ENCODE peak calls at places on chromosomes 5 and 9, in nine cellular contexts. Z, V, G, T, B, Y, M, Q and U are unnamed samples.
A peak's percentile ranks its signal among the peaks of the same experiment; 100 is the strongest.

GRCh38 chr5:14706615-14707021 is 42.1 kb downstream of the OTULIN start:
- DNase-seq in Y (peak; percentile 44), V (no peak), Q (peak; percentile 66), B (peak; percentile 62), T (no peak), Z (no peak), G (no peak), M (peak; percentile 77), U (no peak)

GRCh38 chr5:78566747-78567449 is 81.7 kb downstream of the LHFPL2 start:
- DNase-seq in Q (peak; percentile 74), B (peak; percentile 28), V (no peak), Y (peak; percentile 27), M (peak; percentile 68), Z (no peak), G (peak; percentile 23), T (no peak), U (no peak)

GRCh38 chr5:76165961-76166360 is 82.8 kb downstream of the SV2C start:
- DNase-seq in Y (no peak), M (no peak), G (no peak), B (no peak), Z (no peak), Q (no peak), T (no peak), V (no peak), U (no peak)

GRCh38 chr9:95107001-95107749 is 210.3 kb downstream of the FANCC start:
- DNase-seq in Y (no peak), M (no peak), G (no peak), V (no peak), Q (peak; percentile 83), T (no peak), Z (no peak), B (peak; percentile 68), U (no peak)

GRCh38 chr5:150114773-150115408 is 28.5 kb upstream of the CSF1R start:
- DNase-seq in B (no peak), M (no peak), G (no peak), Z (no peak), Q (no peak), T (peak; percentile 10), V (no peak), Y (no peak), U (no peak)

GRCh38 chr5:35857004-35857345 is 284 bp downstream of the IL7R start:
- DNase-seq in M (peak; percentile 46), G (peak; percentile 49), V (peak; percentile 31), B (no peak), Y (no peak), T (no peak), Z (no peak), Q (no peak), U (no peak)

GRCh38 chr9:96651626-96652025 is 3.5 kb downstream of the PRXL2C start:
- DNase-seq in Z (no peak), T (no peak), Q (peak; percentile 31), G (peak; percentile 61), Y (no peak), V (no peak), B (peak; percentile 69), M (peak; percentile 63), U (peak; percentile 36)

GRCh38 chr5:19923742-19924141 is 64.3 kb downstream of the CDH18 start:
- DNase-seq in G (no peak), Y (no peak), V (no peak), M (no peak), Z (no peak), B (no peak), T (no peak), Q (no peak), U (no peak)

GRCh38 chr5:55701462-55702103 is 10.5 kb downstream of the SLC38A9 start:
- DNase-seq in G (no peak), Q (no peak), B (no peak), M (no peak), Y (no peak), T (no peak), V (no peak), Z (no peak), U (no peak)

GRCh38 chr9:20395671-20396070 is 226.6 kb downstream of the MLLT3 start:
- DNase-seq in Z (no peak), Q (peak; percentile 21), Y (no peak), V (no peak), B (no peak), T (no peak), G (no peak), M (no peak), U (no peak)

GRCh38 chr9:121305269-121305994 is 37.5 kb downstream of the GSN start:
- DNase-seq in M (peak; percentile 56), V (no peak), B (no peak), Q (no peak), Y (no peak), G (no peak), Z (no peak), T (no peak), U (no peak)

GRCh38 chr5:149500922-149501582 is 50.2 kb downstream of the CSNK1A1 start:
- DNase-seq in B (peak; percentile 28), T (no peak), G (no peak), Q (no peak), M (peak; percentile 90), V (no peak), Z (no peak), Y (no peak), U (no peak)

GRCh38 chr5:53023969-53024368 is 34.8 kb downstream of the ITGA2 start:
- DNase-seq in B (peak; percentile 94), V (no peak), T (no peak), G (peak; percentile 70), Z (no peak), Q (peak; percentile 52), Y (peak; percentile 87), M (peak; percentile 95), U (no peak)

GRCh38 chr9:108478431-108478837 is 377.4 kb downstream of the ACTL7B start:
- DNase-seq in M (peak; percentile 89), Z (no peak), T (no peak), G (peak; percentile 85), B (peak; percentile 98), Q (peak; percentile 77), Y (peak; percentile 94), V (no peak), U (no peak)

GRCh38 chr5:5344051-5344571 is 78.4 kb upstream of the ICE1 start:
- DNase-seq in M (no peak), G (no peak), Z (no peak), T (no peak), Q (peak; percentile 30), Y (no peak), V (no peak), B (no peak), U (no peak)

GRCh38 chr9:136944094-136944518 is 432 bp downstream of the FBXW5 start:
- DNase-seq in B (peak; percentile 61), Q (peak; percentile 59), V (no peak), T (no peak), M (peak; percentile 86), Z (no peak), G (peak; percentile 31), Y (peak; percentile 43), U (no peak)

GRCh38 chr9:136942112-136942880 is 2.2 kb downstream of the FBXW5 start:
- DNase-seq in B (no peak), T (no peak), Y (no peak), V (no peak), M (no peak), G (no peak), Q (no peak), Z (no peak), U (no peak)

GRCh38 chr9:136941231-136942111 is 3.1 kb downstream of the FBXW5 start:
- DNase-seq in B (no peak), G (no peak), Q (no peak), Z (no peak), M (no peak), T (no peak), V (no peak), Y (no peak), U (no peak)

GRCh38 chr9:136943291-136944093 is 1.0 kb downstream of the FBXW5 start:
- DNase-seq in Y (peak; percentile 7), Q (no peak), B (peak; percentile 11), T (no peak), M (peak; percentile 72), V (peak; percentile 38), G (peak; percentile 18), Z (no peak), U (peak; percentile 52)

DNA sequence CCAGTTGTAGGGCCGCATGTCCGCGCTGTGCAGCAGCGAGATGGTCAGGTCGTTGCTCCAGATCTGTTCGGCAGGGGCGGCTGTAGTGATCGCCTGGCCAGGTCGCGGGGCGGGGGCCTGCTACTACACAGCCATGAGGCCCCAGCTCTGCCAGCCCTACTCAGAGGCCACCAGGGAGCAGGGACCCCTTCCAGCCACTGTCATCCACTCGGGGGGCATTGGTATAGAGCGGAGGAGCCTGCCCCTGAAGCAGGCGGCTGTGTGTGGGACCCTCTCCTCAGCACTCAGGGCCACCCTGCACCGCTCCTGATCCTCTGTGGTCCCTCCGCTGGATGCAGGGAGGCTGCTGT is 1.7 kb downstream of the FBXW5 start:
- DNase-seq in B (no peak), Y (no peak), Z (no peak), T (no peak), V (no peak), Q (no peak), M (no peak), G (no peak), U (no peak)
- H3K9me3 ChIP-seq in B (no peaks in the 10 kb centered on the region), Y (no peaks in the 10 kb centered on the region), Z (no peaks in the 10 kb centered on the region), T (no peaks in the 10 kb centered on the region), V (no peaks in the 10 kb centered on the region), Q (no peaks in the 10 kb centered on the region), M (no peaks in the 10 kb centered on the region), G (no peaks in the 10 kb centered on the region), U (no peaks in the 10 kb centered on the region)

GRCh38 chr9:87581513-87581912 is 83.8 kb downstream of the DAPK1 start:
- DNase-seq in M (no peak), Z (no peak), Y (no peak), B (peak; percentile 88), G (no peak), V (no peak), Q (peak; percentile 82), T (no peak), U (no peak)
- H2AFZ ChIP-seq in M (no peak overlapping the region), Z (no peak overlapping the region), Y (no peak overlapping the region), B (no peak overlapping the region), G (no peak overlapping the region), V (no peak overlapping the region), Q (no peak overlapping the region), T (no peak overlapping the region), U (no peak overlapping the region)

GRCh38 chr5:152953788-152954483 is 536.5 kb upstream of the GRIA1 start:
- DNase-seq in Y (no peak), Q (no peak), Z (no peak), V (no peak), G (no peak), T (no peak), B (no peak), M (no peak), U (no peak)
- H3K9me3 ChIP-seq in Y (no peaks in the 10 kb centered on the region), Q (peaks cover 2% of the 10 kb centered on the region), Z (peaks cover 25% of the 10 kb centered on the region), V (no peaks in the 10 kb centered on the region), G (peaks cover 11% of the 10 kb centered on the region), T (no peaks in the 10 kb centered on the region), B (no peaks in the 10 kb centered on the region), M (no peaks in the 10 kb centered on the region), U (no peaks in the 10 kb centered on the region)

DNA sequence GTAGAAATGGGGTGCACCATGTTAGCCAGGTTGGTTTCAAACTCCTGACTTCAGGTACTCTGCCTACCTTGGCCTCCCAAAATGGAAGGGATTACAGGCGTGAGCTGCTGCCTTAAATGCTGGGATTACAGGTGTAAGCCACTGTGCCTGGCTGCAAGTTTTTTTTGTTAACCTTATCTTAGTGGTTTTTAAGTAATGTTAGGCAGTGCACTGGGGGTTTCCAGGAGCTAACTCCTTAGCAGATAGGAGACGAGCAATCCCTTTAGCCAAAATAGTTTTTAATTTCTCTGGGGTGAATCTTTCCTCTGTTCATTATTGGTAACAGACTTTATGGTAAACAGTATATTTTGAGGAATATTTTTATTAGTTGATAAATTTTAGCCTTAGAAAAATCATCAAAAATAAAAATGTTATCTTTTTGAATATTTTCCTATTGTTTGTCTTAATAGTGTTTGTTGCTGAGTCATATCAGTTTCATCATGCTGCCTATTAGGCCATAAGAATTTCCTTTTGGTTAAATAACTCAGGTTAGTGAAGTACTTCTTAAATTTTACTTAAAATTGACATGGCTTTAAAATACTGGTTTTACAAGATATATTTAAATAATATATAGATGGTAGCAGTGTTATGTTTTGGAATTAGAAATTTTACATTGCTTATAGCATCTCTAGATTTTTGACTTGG is 37.9 kb downstream of the LMNB1 start:
- DNase-seq in Q (peak; percentile 59), T (no peak), M (peak; percentile 54), G (peak; percentile 10), B (peak; percentile 65), Y (no peak), Z (no peak), V (no peak), U (no peak)
- H2AFZ ChIP-seq in Q (no peak overlapping the region), T (no peak overlapping the region), M (no peak overlapping the region), G (no peak overlapping the region), B (no peak overlapping the region), Y (no peak overlapping the region), Z (no peak overlapping the region), V (no peak overlapping the region), U (no peak overlapping the region)